ENCODE peak calls at places on chromosome 11, in eight cellular contexts. Q is HCT116, V is cardiac fibroblast, S is heart right ventricle, D is right lobe of liver, B is upper lobe of right lung, A is H9, O is GM13976. Z is an unnamed sample.

GRCh38 chr11:100467821-100468508 is 219.1 kb upstream of the ARHGAP42 start:
- DNase-seq in Q (no peak), V (no peak), S (no peak), D (no peak), B (no peak), A (no peak), O (peak; percentile 8), Z (no peak)

GRCh38 chr11:122653911-122654310 is 1.6 kb upstream of the UBASH3B start:
- DNase-seq in Q (no peak), V (peak; percentile 49), S (no peak), D (no peak), B (no peak), A (no peak), O (no peak), Z (no peak)

GRCh38 chr11:80538040-80538439 is 1097.2 kb upstream of the TENM4 start:
- DNase-seq in Q (no peak), V (no peak), S (no peak), D (no peak), B (no peak), A (no peak), O (no peak), Z (no peak)

GRCh38 chr11:12599408-12600143 is 74.6 kb upstream of the TEAD1 start:
- DNase-seq in Q (peak; percentile 40), V (peak; percentile 41), S (peak; percentile 57), D (peak; percentile 86), B (peak; percentile 93), A (peak; percentile 84), O (peak; percentile 61), Z (peak; percentile 56)

GRCh38 chr11:62148271-62148980 is 24.6 kb downstream of the INCENP start:
- DNase-seq in Q (no peak), V (no peak), S (no peak), D (no peak), B (peak; percentile 51), A (no peak), O (no peak), Z (no peak)

GRCh38 chr11:46642627-46643335 is 25.4 kb downstream of the ATG13 start:
- DNase-seq in Q (no peak), V (no peak), S (no peak), D (no peak), B (no peak), A (no peak), O (no peak), Z (no peak)

GRCh38 chr11:110497204-110497987 is 67.6 kb downstream of the FDX1 start:
- DNase-seq in Q (no peak), V (peak; percentile 49), S (no peak), D (no peak), B (no peak), A (no peak), O (no peak), Z (no peak)

GRCh38 chr11:68658661-68659060 is 25.7 kb upstream of the GAL start:
- DNase-seq in Q (no peak), V (peak; percentile 72), S (no peak), D (no peak), B (no peak), A (no peak), O (no peak), Z (no peak)

GRCh38 chr11:12469451-12469850 is 92.1 kb downstream of the PARVA start:
- DNase-seq in Q (no peak), V (no peak), S (no peak), D (no peak), B (no peak), A (no peak), O (no peak), Z (no peak)

GRCh38 chr11:71530602-71531001 is 3.5 kb downstream of the KRTAP5-7 start:
- DNase-seq in Q (no peak), V (no peak), S (no peak), D (no peak), B (peak; percentile 16), A (no peak), O (no peak), Z (no peak)

GRCh38 chr11:133991101-133991500 is 34.3 kb upstream of the IGSF9B start:
- DNase-seq in Q (no peak), V (no peak), S (no peak), D (no peak), B (no peak), A (no peak), O (no peak), Z (no peak)
- TF ChIP-seq CTCF in Q (no peak), V (no peak), S (no peak), D (no peak), B (no peak), A (no peak), O (no peak), Z (no peak)

GRCh38 chr11:64088159-64089026 is 52.7 kb downstream of the FLRT1 start:
- DNase-seq in Q (peak; percentile 6), V (no peak), S (no peak), D (no peak), B (no peak), A (peak; percentile 84), O (no peak), Z (no peak)
- TF ChIP-seq CTCF in Q (peak; percentile 62), V (peak; percentile 15), S (no peak), D (no peak), B (peak; percentile 36), A (peak; percentile 77), O (no peak), Z (peak; percentile 48)

DNA sequence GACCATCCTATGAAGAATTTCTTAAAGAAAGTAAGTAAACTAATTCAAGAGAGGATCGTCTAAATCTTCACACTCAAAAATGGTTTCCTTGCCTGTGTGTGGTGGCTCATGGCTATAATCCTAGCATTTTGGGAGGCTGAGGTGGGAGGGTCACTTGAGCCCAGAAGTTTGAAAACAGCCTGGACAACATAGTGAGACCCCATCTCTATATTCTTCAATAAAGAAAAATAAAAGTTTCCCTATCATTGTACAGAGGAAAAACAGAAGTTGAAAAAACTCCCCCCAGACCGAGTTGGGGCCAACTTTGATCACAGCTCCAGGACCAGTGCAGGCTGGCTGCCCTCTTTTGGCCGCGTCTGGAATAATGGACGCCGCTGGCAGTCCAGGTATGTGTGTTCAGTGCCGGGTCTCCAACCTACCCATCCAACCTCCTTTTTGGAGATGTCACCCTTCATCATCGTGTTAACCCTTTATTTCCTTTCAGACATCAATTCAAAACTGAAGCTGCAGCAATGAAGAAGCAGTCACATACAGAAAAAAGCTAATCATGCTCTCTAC is 3.0 kb downstream of the RPS25 start:
- DNase-seq in Q (no peak), V (no peak), S (no peak), D (no peak), B (no peak), A (no peak), O (no peak), Z (no peak)
- TF ChIP-seq CTCF in Q (peak; percentile 36), V (peak; percentile 15), S (peak; percentile 10), D (no peak), B (no peak), A (peak; percentile 34), O (no peak), Z (no peak)

DNA sequence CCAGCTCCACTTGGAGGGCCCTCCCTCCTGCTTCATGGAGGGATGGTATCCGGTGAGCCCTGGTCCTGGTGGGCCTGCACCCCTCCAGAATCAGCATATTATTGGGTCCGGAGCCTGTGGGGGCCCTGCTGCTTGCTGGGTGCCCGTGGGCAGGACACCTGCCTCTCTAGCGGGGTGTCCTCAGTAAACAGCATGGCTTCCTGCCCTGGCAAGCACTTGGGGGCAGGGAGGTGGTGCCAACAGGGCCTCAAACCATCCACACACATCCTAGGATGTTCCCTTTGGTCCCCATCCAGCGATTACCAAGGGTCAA is 108.3 kb downstream of the CTTN start:
- DNase-seq in Q (no peak), V (no peak), S (no peak), D (peak; percentile 15), B (no peak), A (no peak), O (no peak), Z (no peak)
- TF ChIP-seq CTCF in Q (no peak), V (no peak), S (no peak), D (no peak), B (no peak), A (no peak), O (no peak), Z (no peak)

DNA sequence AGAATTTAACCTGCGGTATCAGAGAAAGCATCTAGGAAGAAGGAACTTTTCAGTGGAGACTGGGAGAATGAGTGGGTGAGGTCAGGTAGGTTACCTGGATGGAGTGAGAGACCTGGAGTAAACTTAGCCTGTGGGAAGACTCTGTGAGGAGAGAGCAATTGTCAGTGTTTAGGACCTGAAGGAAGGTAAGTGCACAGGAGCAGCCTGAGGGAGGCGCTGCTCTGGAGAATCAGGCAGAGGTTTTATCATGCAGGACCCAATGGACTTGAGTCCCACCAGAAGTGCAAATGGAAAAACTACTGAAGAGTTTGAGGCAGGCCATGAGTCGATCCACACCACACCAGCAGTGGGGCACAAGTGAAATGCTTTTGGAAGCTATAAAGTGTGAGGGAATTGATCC is 10.6 kb upstream of the IFTAP start:
- DNase-seq in Q (no peak), V (no peak), S (no peak), D (no peak), B (no peak), A (peak; percentile 37), O (no peak), Z (no peak)
- TF ChIP-seq CTCF in Q (peak; percentile 21), V (no peak), S (no peak), D (no peak), B (no peak), A (peak; percentile 43), O (no peak), Z (no peak)

DNA sequence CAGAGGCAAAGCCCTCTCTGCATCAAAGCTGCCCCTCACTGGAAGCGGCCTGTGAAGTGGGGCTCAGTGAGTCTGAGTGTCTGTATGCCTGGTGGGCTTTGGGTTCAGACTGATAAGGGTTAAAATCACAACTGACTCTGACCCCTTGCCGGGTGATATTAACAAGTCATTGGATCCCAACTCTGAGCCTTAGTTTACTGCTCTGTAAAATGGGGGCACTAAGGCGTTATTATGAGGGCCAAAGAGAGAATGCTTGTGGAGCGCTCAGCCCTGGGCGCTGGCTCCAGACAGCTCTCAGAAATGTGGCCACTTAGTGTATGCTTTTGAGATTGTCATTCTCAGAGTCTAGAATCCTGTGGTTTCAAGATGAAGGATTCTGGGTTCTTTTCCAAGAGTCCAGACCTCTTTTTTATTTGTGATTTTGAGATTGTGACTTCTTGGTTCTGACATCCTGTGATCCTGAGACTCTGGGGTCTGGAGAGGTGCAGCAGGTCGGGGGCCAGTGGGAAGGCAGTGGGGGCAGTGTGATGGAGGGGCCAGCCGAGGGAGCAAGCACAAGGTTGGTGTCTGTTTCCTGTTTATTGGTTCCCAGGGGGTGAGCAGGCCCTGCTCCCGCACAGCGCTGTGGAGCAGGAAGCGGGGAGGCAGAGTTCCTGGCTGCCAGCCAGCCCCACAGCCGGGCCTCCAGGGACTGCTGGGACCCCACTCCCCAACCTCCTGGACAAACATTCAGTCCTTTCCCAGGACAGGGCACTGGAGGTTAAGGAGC is 13.4 kb downstream of the ARHGEF17 start:
- DNase-seq in Q (no peak), V (peak; percentile 66), S (peak; percentile 82), D (no peak), B (peak; percentile 75), A (no peak), O (no peak), Z (no peak)
- TF ChIP-seq CTCF in Q (no peak), V (no peak), S (no peak), D (no peak), B (no peak), A (no peak), O (no peak), Z (no peak)

GRCh38 chr11:38014405-38014804 is 1416.4 kb upstream of the RAG2 start:
- DNase-seq in Q (no peak), V (peak; percentile 84), S (no peak), D (no peak), B (no peak), A (no peak), O (no peak), Z (no peak)

GRCh38 chr11:38019072-38019775 is 1421.2 kb upstream of the RAG2 start:
- DNase-seq in Q (no peak), V (peak; percentile 41), S (no peak), D (no peak), B (no peak), A (peak; percentile 63), O (no peak), Z (no peak)
- TF ChIP-seq CTCF in Q (no peak), V (no peak), S (no peak), D (no peak), B (no peak), A (peak; percentile 59), O (no peak), Z (peak; percentile 14)